ENCODE peak calls at places on chromosomes 12 and 14, in eight cellular contexts. One of them, this sample, is unnamed.

GRCh38 chr12:79164890-79165289 is 300.3 kb downstream of the SYT1 start:
- DNase-seq in endothelial cell of umbilical vein: no peak
- DNase-seq in smooth muscle cell of the brain vasculature: no peak
- DNase-seq in NCI-H226: no peak
- DNase-seq in NCI-H446 treated with DMSO at 0.1 percent for 48 hours: no peak
- DNase-seq in fibroblast of lung: no peak
- DNase-seq in head of caudate nucleus: no peak
- DNase-seq in nephron progenitor cell: no peak
- DNase-seq in this sample: no peak

GRCh38 chr14:73695082-73695481 is 19.1 kb downstream of the PNMA1 start:
- DNase-seq in NCI-H446 treated with DMSO at 0.1 percent for 48 hours: no peak
- DNase-seq in NCI-H226: no peak
- DNase-seq in endothelial cell of umbilical vein: no peak
- DNase-seq in fibroblast of lung: no peak
- DNase-seq in nephron progenitor cell: no peak
- DNase-seq in smooth muscle cell of the brain vasculature: no peak
- DNase-seq in head of caudate nucleus: no peak
- DNase-seq in this sample: no peak

GRCh38 chr14:85296466-85297210 is 233.3 kb upstream of the FLRT2 start:
- DNase-seq in smooth muscle cell of the brain vasculature: no peak
- DNase-seq in endothelial cell of umbilical vein: peak; percentile 67
- DNase-seq in head of caudate nucleus: no peak
- DNase-seq in NCI-H446 treated with DMSO at 0.1 percent for 48 hours: no peak
- DNase-seq in NCI-H226: peak; percentile 89
- DNase-seq in nephron progenitor cell: no peak
- DNase-seq in fibroblast of lung: peak; percentile 69
- DNase-seq in this sample: no peak

GRCh38 chr12:66423290-66423689 is 121.0 kb downstream of the HELB start:
- DNase-seq in NCI-H226: no peak
- DNase-seq in nephron progenitor cell: no peak
- DNase-seq in head of caudate nucleus: no peak
- DNase-seq in NCI-H446 treated with DMSO at 0.1 percent for 48 hours: no peak
- DNase-seq in fibroblast of lung: no peak
- DNase-seq in endothelial cell of umbilical vein: no peak
- DNase-seq in smooth muscle cell of the brain vasculature: no peak
- DNase-seq in this sample: no peak

GRCh38 chr14:90671382-90671781 is 144.8 kb downstream of the TTC7B start:
- DNase-seq in smooth muscle cell of the brain vasculature: no peak
- DNase-seq in NCI-H446 treated with DMSO at 0.1 percent for 48 hours: no peak
- DNase-seq in fibroblast of lung: no peak
- DNase-seq in head of caudate nucleus: no peak
- DNase-seq in NCI-H226: no peak
- DNase-seq in nephron progenitor cell: no peak
- DNase-seq in endothelial cell of umbilical vein: peak; percentile 27
- DNase-seq in this sample: no peak

GRCh38 chr12:69024413-69024812 is 91.4 kb upstream of the CPM start:
- DNase-seq in nephron progenitor cell: peak; percentile 7
- DNase-seq in endothelial cell of umbilical vein: no peak
- DNase-seq in NCI-H226: peak; percentile 52
- DNase-seq in NCI-H446 treated with DMSO at 0.1 percent for 48 hours: no peak
- DNase-seq in head of caudate nucleus: no peak
- DNase-seq in smooth muscle cell of the brain vasculature: no peak
- DNase-seq in fibroblast of lung: peak; percentile 83
- DNase-seq in this sample: no peak

GRCh38 chr14:70601162-70601561 is 707 bp upstream of the MED6 start:
- DNase-seq in smooth muscle cell of the brain vasculature: no peak
- DNase-seq in endothelial cell of umbilical vein: no peak
- DNase-seq in NCI-H226: peak; percentile 56
- DNase-seq in nephron progenitor cell: no peak
- DNase-seq in NCI-H446 treated with DMSO at 0.1 percent for 48 hours: no peak
- DNase-seq in head of caudate nucleus: no peak
- DNase-seq in fibroblast of lung: peak; percentile 67
- DNase-seq in this sample: no peak

GRCh38 chr12:9636150-9636549 is 28.4 kb upstream of the KLRB1 start:
- DNase-seq in NCI-H226: no peak
- DNase-seq in nephron progenitor cell: no peak
- DNase-seq in endothelial cell of umbilical vein: no peak
- DNase-seq in smooth muscle cell of the brain vasculature: no peak
- DNase-seq in NCI-H446 treated with DMSO at 0.1 percent for 48 hours: no peak
- DNase-seq in head of caudate nucleus: no peak
- DNase-seq in fibroblast of lung: no peak
- DNase-seq in this sample: no peak

GRCh38 chr14:23930742-23931141 is 22.8 kb upstream of the DHRS4 start:
- DNase-seq in head of caudate nucleus: no peak
- DNase-seq in smooth muscle cell of the brain vasculature: no peak
- DNase-seq in NCI-H226: no peak
- DNase-seq in NCI-H446 treated with DMSO at 0.1 percent for 48 hours: no peak
- DNase-seq in fibroblast of lung: peak; percentile 36
- DNase-seq in endothelial cell of umbilical vein: no peak
- DNase-seq in nephron progenitor cell: no peak
- DNase-seq in this sample: no peak

GRCh38 chr12:124764870-124765570 is 98.6 kb downstream of the SCARB1 start:
- DNase-seq in fibroblast of lung: peak; percentile 98
- DNase-seq in NCI-H446 treated with DMSO at 0.1 percent for 48 hours: peak; percentile 70
- DNase-seq in smooth muscle cell of the brain vasculature: no peak
- DNase-seq in nephron progenitor cell: no peak
- DNase-seq in endothelial cell of umbilical vein: no peak
- DNase-seq in head of caudate nucleus: no peak
- DNase-seq in NCI-H226: peak; percentile 58
- DNase-seq in this sample: no peak

GRCh38 chr14:90381999-90382451 is 14.8 kb upstream of the CALM1 start:
- DNase-seq in NCI-H226: no peak
- DNase-seq in endothelial cell of umbilical vein: no peak
- DNase-seq in head of caudate nucleus: peak; percentile 64
- DNase-seq in smooth muscle cell of the brain vasculature: no peak
- DNase-seq in NCI-H446 treated with DMSO at 0.1 percent for 48 hours: no peak
- DNase-seq in nephron progenitor cell: peak; percentile 35
- DNase-seq in fibroblast of lung: no peak
- DNase-seq in this sample: peak; percentile 50

GRCh38 chr12:131963381-131963780 is 13.6 kb downstream of the EP400 start:
- DNase-seq in NCI-H446 treated with DMSO at 0.1 percent for 48 hours: no peak
- DNase-seq in fibroblast of lung: no peak
- DNase-seq in NCI-H226: no peak
- DNase-seq in head of caudate nucleus: peak; percentile 14
- DNase-seq in endothelial cell of umbilical vein: no peak
- DNase-seq in nephron progenitor cell: no peak
- DNase-seq in smooth muscle cell of the brain vasculature: no peak
- DNase-seq in this sample: no peak

GRCh38 chr12:12214635-12215131 is 52.2 kb downstream of the LRP6 start:
- DNase-seq in fibroblast of lung: peak; percentile 60
- DNase-seq in endothelial cell of umbilical vein: peak; percentile 39
- DNase-seq in NCI-H446 treated with DMSO at 0.1 percent for 48 hours: no peak
- DNase-seq in smooth muscle cell of the brain vasculature: peak; percentile 31
- DNase-seq in head of caudate nucleus: no peak
- DNase-seq in NCI-H226: no peak
- DNase-seq in nephron progenitor cell: no peak
- DNase-seq in this sample: no peak

GRCh38 chr12:119649202-119649808 is 18.6 kb upstream of the PRKAB1 start:
- DNase-seq in nephron progenitor cell: no peak
- DNase-seq in endothelial cell of umbilical vein: no peak
- DNase-seq in smooth muscle cell of the brain vasculature: no peak
- DNase-seq in NCI-H446 treated with DMSO at 0.1 percent for 48 hours: no peak
- DNase-seq in NCI-H226: no peak
- DNase-seq in fibroblast of lung: no peak
- DNase-seq in head of caudate nucleus: no peak
- DNase-seq in this sample: no peak

GRCh38 chr14:91256661-91257060 is 12.2 kb upstream of the GPR68 start:
- DNase-seq in NCI-H226: no peak
- DNase-seq in endothelial cell of umbilical vein: no peak
- DNase-seq in head of caudate nucleus: no peak
- DNase-seq in smooth muscle cell of the brain vasculature: no peak
- DNase-seq in NCI-H446 treated with DMSO at 0.1 percent for 48 hours: peak; percentile 18
- DNase-seq in nephron progenitor cell: no peak
- DNase-seq in fibroblast of lung: no peak
- DNase-seq in this sample: no peak

GRCh38 chr14:76759589-76759988 is 1.7 kb upstream of the VASH1 start:
- DNase-seq in smooth muscle cell of the brain vasculature: no peak
- DNase-seq in head of caudate nucleus: no peak
- DNase-seq in nephron progenitor cell: no peak
- DNase-seq in NCI-H226: no peak
- DNase-seq in NCI-H446 treated with DMSO at 0.1 percent for 48 hours: no peak
- DNase-seq in endothelial cell of umbilical vein: no peak
- DNase-seq in fibroblast of lung: no peak
- DNase-seq in this sample: no peak

GRCh38 chr12:130335517-130336392 is 1.9 kb upstream of the PIWIL1 start:
- DNase-seq in NCI-H446 treated with DMSO at 0.1 percent for 48 hours: no peak
- DNase-seq in nephron progenitor cell: peak; percentile 57
- DNase-seq in head of caudate nucleus: peak; percentile 70
- DNase-seq in smooth muscle cell of the brain vasculature: peak; percentile 18
- DNase-seq in fibroblast of lung: peak; percentile 27
- DNase-seq in endothelial cell of umbilical vein: peak; percentile 46
- DNase-seq in NCI-H226: no peak
- DNase-seq in this sample: no peak

GRCh38 chr12:77625441-77625840 is 205.3 kb upstream of the NAV3 start:
- DNase-seq in smooth muscle cell of the brain vasculature: peak; percentile 43
- DNase-seq in NCI-H446 treated with DMSO at 0.1 percent for 48 hours: peak; percentile 21
- DNase-seq in NCI-H226: peak; percentile 94
- DNase-seq in fibroblast of lung: peak; percentile 93
- DNase-seq in head of caudate nucleus: no peak
- DNase-seq in nephron progenitor cell: no peak
- DNase-seq in endothelial cell of umbilical vein: no peak
- DNase-seq in this sample: no peak

GRCh38 chr12:47983541-47984115 is 20.2 kb downstream of the TMEM106C start:
- DNase-seq in fibroblast of lung: no peak
- DNase-seq in NCI-H446 treated with DMSO at 0.1 percent for 48 hours: no peak
- DNase-seq in head of caudate nucleus: no peak
- DNase-seq in NCI-H226: no peak
- DNase-seq in endothelial cell of umbilical vein: no peak
- DNase-seq in nephron progenitor cell: no peak
- DNase-seq in smooth muscle cell of the brain vasculature: no peak
- DNase-seq in this sample: no peak

GRCh38 chr12:120529641-120530314 is 820 bp upstream of the COQ5 start:
- DNase-seq in head of caudate nucleus: no peak
- DNase-seq in nephron progenitor cell: no peak
- DNase-seq in smooth muscle cell of the brain vasculature: no peak
- DNase-seq in fibroblast of lung: peak; percentile 57
- DNase-seq in NCI-H446 treated with DMSO at 0.1 percent for 48 hours: no peak
- DNase-seq in endothelial cell of umbilical vein: peak; percentile 73
- DNase-seq in NCI-H226: no peak
- DNase-seq in this sample: no peak

GRCh38 chr12:67655829-67656614 is 7.5 kb downstream of the DYRK2 start:
- DNase-seq in NCI-H226: no peak
- DNase-seq in nephron progenitor cell: no peak
- DNase-seq in head of caudate nucleus: no peak
- DNase-seq in endothelial cell of umbilical vein: no peak
- DNase-seq in smooth muscle cell of the brain vasculature: no peak
- DNase-seq in fibroblast of lung: no peak
- DNase-seq in NCI-H446 treated with DMSO at 0.1 percent for 48 hours: no peak
- DNase-seq in this sample: no peak

This sample was measured in T-helper 2 cell.